ENCODE peak calls at places on chromosomes 11 and 22, in five cellular contexts. O is suprapubic skin, H is HCT116, L is thyroid gland, I is Panc1. G is an unnamed sample.

GRCh38 chr11:17476317-17477083 is at the start of gene ABCC8:
- DNase-seq in O (no peak), H (no peak), L (peak), I (no peak), G (no peak)

GRCh38 chr22:42376721-42377177 is 55.5 kb downstream of the NFAM1 start:
- DNase-seq in O (peak), H (no peak), L (peak), I (no peak), G (no peak)

GRCh38 chr11:104858882-104859735 is 39.2 kb downstream of the CASP12 start:
- DNase-seq in O (no peak), H (no peak), L (no peak), I (no peak), G (no peak)

GRCh38 chr11:63813563-63814382 is 517 bp downstream of the SPINDOC start:
- DNase-seq in O (no peak), H (no peak), L (peak), I (no peak), G (no peak)

GRCh38 chr11:102599642-102600261 is 25.4 kb downstream of the MMP20 start:
- DNase-seq in O (no peak), H (peak), L (no peak), I (peak), G (peak)

GRCh38 chr11:33532257-33532656 is 168.4 kb downstream of the C11orf91 start:
- DNase-seq in O (no peak), H (no peak), L (no peak), I (no peak), G (no peak)

GRCh38 chr22:44247923-44248892 is 64.5 kb downstream of the SHISAL1 start:
- DNase-seq in O (no peak), H (no peak), L (no peak), I (no peak), G (no peak)

GRCh38 chr11:27839226-27839913 is 139.1 kb upstream of the BDNF start:
- DNase-seq in O (no peak), H (no peak), L (no peak), I (no peak), G (peak)

GRCh38 chr22:49305966-49306631 is 521.6 kb downstream of the BRD1 start:
- DNase-seq in O (peak), H (no peak), L (no peak), I (no peak), G (no peak)

GRCh38 chr11:57571631-57572030 is 4.2 kb upstream of the UBE2L6 start:
- DNase-seq in O (no peak), H (no peak), L (no peak), I (no peak), G (no peak)

GRCh38 chr11:63556404-63556803 is 6.8 kb downstream of the PLAAT2 start:
- DNase-seq in O (no peak), H (no peak), L (no peak), I (no peak), G (no peak)

GRCh38 chr22:36136988-36137387 is 23.6 kb downstream of the APOL3 start:
- DNase-seq in O (no peak), H (no peak), L (no peak), I (no peak), G (no peak)

GRCh38 chr22:32255726-32256125 is 579 bp upstream of the SLC5A4 start:
- DNase-seq in O (no peak), H (no peak), L (no peak), I (no peak), G (no peak)

GRCh38 chr11:83051760-83052671 is 19.7 kb downstream of the RAB30 start:
- DNase-seq in O (no peak), H (no peak), L (peak), I (peak), G (peak)

GRCh38 chr22:45036154-45036553 is 26.3 kb upstream of the PHF21B start:
- DNase-seq in O (no peak), H (no peak), L (no peak), I (no peak), G (no peak)

GRCh38 chr11:825366-826231 is 2.1 kb upstream of the CRACR2B start:
- DNase-seq in O (no peak), H (no peak), L (no peak), I (no peak), G (no peak)

GRCh38 chr11:77687088-77687487 is 49.5 kb upstream of the CLNS1A start:
- DNase-seq in O (no peak), H (no peak), L (no peak), I (no peak), G (no peak)

GRCh38 chr11:89235121-89235520 is 57.4 kb downstream of the TYR start:
- DNase-seq in O (no peak), H (no peak), L (no peak), I (no peak), G (no peak)

GRCh38 chr22:48940266-48940987 is 887.2 kb downstream of the BRD1 start:
- DNase-seq in O (peak), H (no peak), L (no peak), I (no peak), G (no peak)

GRCh38 chr11:71998649-71999310 is at the start of gene IL18BP:
- DNase-seq in O (peak), H (no peak), L (no peak), I (no peak), G (no peak)

GRCh38 chr11:70630816-70631623 is 232.7 kb downstream of the CTTN start:
- DNase-seq in O (no peak), H (no peak), L (no peak), I (no peak), G (no peak)

GRCh38 chr22:29503811-29504372 is 23.9 kb downstream of the NEFH start:
- DNase-seq in O (no peak), H (no peak), L (peak), I (no peak), G (no peak)

GRCh38 chr11:27277843-27278242 is 85.2 kb downstream of the CCDC34 start:
- DNase-seq in O (no peak), H (no peak), L (no peak), I (no peak), G (no peak)

GRCh38 chr11:35798983-35799382 is 136.4 kb downstream of the TRIM44 start:
- DNase-seq in O (no peak), H (no peak), L (no peak), I (no peak), G (no peak)

GRCh38 chr11:32874144-32874543 is 18.5 kb upstream of the QSER1 start:
- DNase-seq in O (no peak), H (no peak), L (no peak), I (no peak), G (no peak)

GRCh38 chr11:125621995-125622394 is 3.0 kb upstream of the CHEK1 start:
- DNase-seq in O (no peak), H (no peak), L (no peak), I (no peak), G (peak)

GRCh38 chr11:96257972-96258951 is 84.7 kb downstream of the MAML2 start:
- DNase-seq in O (no peak), H (no peak), L (no peak), I (no peak), G (no peak)

GRCh38 chr11:36689442-36689841 is 91.4 kb upstream of the RAG2 start:
- DNase-seq in O (no peak), H (no peak), L (no peak), I (no peak), G (no peak)

GRCh38 chr22:42833104-42833503 is 24.0 kb downstream of the ARFGAP3 start:
- DNase-seq in O (no peak), H (no peak), L (no peak), I (no peak), G (no peak)

GRCh38 chr22:30969532-30970355 is 679 bp downstream of the TUG1 start:
- DNase-seq in O (no peak), H (no peak), L (peak), I (no peak), G (peak)

GRCh38 chr11:16195659-16196058 is 160.7 kb downstream of the SOX6 start:
- DNase-seq in O (no peak), H (no peak), L (no peak), I (no peak), G (no peak)

GRCh38 chr22:50271519-50271970 is 1.4 kb upstream of the MAPK11 start:
- DNase-seq in O (no peak), H (no peak), L (peak), I (no peak), G (peak)

GRCh38 chr11:99773646-99774045 is 752.9 kb downstream of the CNTN5 start:
- DNase-seq in O (no peak), H (no peak), L (peak), I (no peak), G (no peak)

GRCh38 chr11:91173701-91174100 is 950.9 kb upstream of the CHORDC1 start:
- DNase-seq in O (no peak), H (no peak), L (no peak), I (no peak), G (no peak)

GRCh38 chr11:73383249-73384126 is 7.3 kb downstream of the RELT start:
- DNase-seq in O (no peak), H (no peak), L (no peak), I (no peak), G (no peak)

GRCh38 chr11:13329670-13330401 is 52.2 kb downstream of the BMAL1 start:
- DNase-seq in O (no peak), H (no peak), L (peak), I (no peak), G (peak)

GRCh38 chr11:44659641-44660040 is 67.1 kb upstream of the TSPAN18 start:
- DNase-seq in O (no peak), H (no peak), L (no peak), I (no peak), G (no peak)

GRCh38 chr22:19406281-19406811 is 25.2 kb downstream of the HIRA start:
- DNase-seq in O (no peak), H (no peak), L (no peak), I (no peak), G (no peak)
- TF ChIP-seq CTCF in O (no peak), H (no peak), L (no peak), I (no peak), G (no peak)

GRCh38 chr11:65445604-65446445 is 23.2 kb downstream of the NEAT1 start:
- DNase-seq in O (peak), H (no peak), L (peak), I (no peak), G (no peak)
- H3K27ac ChIP-seq in O (peak), H (peak), L (peak), I (peak), G (peak)

GRCh38 chr11:41612415-41612814 is 153.0 kb upstream of the LRRC4C start:
- DNase-seq in O (no peak), H (no peak), L (no peak), I (no peak), G (no peak)
- TF ChIP-seq CTCF in O (peak), H (no peak), L (no peak), I (peak), G (no peak)

GRCh38 chr11:115623021-115623451 is 118.8 kb upstream of the CADM1 start:
- DNase-seq in O (peak), H (no peak), L (peak), I (peak), G (peak)
- H3K27ac ChIP-seq in O (no peak), H (no peak), L (no peak), I (no peak), G (peak)

DNA sequence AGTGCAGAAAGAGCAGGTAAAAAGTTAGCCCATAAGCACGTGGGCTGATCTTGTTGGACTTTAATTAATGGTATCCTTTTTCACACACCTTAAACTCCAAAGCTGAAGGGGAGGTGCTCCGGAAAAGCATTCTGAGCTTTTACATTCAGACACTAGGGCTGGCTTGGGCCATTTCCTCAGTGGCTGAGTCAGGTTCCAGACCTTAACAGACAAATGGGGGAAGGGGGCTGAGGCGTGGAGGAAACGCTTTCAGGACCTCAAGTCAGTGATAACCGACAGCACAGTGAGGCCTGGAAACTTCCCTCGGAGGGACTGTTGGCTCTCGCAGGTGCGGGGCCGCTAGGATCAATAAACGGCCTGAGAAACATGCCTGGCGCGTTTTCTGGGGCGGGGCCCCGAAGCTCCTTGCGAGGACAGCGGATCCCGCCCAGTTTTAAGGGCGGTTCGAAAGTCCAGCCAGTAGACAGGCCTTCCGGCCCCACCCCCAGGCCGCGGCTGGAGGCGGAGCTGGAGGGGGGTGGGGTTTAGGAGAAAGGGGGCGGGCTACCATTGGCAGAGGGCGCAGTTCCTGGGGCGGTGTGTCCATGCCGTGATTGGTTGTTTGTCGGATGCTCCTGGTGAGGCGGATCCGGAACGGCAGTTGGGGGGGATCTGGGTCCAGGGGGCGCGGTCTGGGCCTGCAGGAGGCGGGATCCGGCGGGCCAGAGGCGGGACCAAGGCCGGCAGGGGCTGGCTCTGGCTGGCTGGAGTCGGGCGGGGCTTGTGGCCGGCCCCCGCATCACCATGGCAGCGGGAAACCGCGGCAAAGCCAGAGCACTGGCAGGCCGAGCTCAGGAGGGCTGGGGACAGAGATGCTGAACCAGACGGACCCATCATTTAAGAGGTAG is 8.0 kb downstream of the C11orf52 start:
- DNase-seq in O (peak), H (peak), L (peak), I (peak), G (peak)
- TF ChIP-seq CTCF in O (no peak), H (no peak), L (no peak), I (no peak), G (no peak)

GRCh38 chr11:20060647-20061205 is 99.5 kb downstream of the DBX1 start:
- DNase-seq in O (no peak), H (no peak), L (no peak), I (no peak), G (no peak)
- H3K27ac ChIP-seq in O (no peak), H (no peak), L (no peak), I (no peak), G (no peak)

GRCh38 chr11:86511086-86511551 is 136.4 kb downstream of the CCDC81 start:
- DNase-seq in O (no peak), H (no peak), L (no peak), I (no peak), G (peak)
- TF ChIP-seq CTCF in O (no peak), H (no peak), L (no peak), I (no peak), G (no peak)

GRCh38 chr11:75737314-75737713 is 19.7 kb downstream of the MOGAT2 start:
- DNase-seq in O (no peak), H (no peak), L (no peak), I (no peak), G (no peak)

GRCh38 chr11:75735181-75735845 is 17.7 kb downstream of the MOGAT2 start:
- DNase-seq in O (no peak), H (no peak), L (no peak), I (no peak), G (no peak)

GRCh38 chr11:75733346-75734107 is 15.9 kb downstream of the MOGAT2 start:
- DNase-seq in O (no peak), H (no peak), L (peak), I (no peak), G (no peak)

GRCh38 chr11:75731095-75731494 is 13.5 kb downstream of the MOGAT2 start:
- DNase-seq in O (no peak), H (no peak), L (no peak), I (no peak), G (no peak)

DNA sequence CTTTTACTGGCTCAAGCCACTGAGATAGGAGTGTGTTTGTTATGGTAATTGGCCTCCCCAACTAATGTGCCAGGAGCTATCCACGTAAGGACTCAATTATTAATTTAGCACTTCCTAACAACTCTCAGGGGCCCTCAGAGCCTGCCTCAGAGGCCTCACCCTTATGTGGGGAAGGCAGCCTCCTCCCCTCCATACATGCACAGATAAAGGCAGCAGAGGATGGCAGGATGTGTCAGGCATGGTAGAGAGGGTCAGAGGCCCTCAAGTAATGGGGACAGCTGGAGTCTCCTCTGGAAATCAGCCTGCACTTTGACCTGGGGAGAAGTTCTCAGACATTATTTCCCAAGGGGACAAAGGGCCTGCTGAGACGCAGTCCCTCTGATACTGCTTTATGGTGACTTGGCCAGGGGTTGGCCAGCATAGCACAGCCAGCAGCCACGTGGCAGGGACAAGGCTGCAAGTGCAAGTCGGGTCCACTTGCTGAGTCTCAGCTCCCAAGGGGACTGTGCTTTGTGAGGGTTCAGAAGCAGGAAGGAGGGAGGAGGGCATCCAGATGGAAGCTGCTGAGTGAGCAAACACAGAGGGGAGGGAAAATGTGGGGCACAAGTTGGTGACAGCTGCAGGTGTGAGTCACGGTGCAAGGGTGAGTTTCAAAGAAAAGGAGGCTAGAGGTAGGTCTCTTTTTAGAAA is 17.0 kb downstream of the MOGAT2 start:
- DNase-seq in O (no peak), H (no peak), L (no peak), I (no peak), G (no peak)
- H3K27ac ChIP-seq in O (no peak), H (no peak), L (no peak), I (no peak), G (no peak)

GRCh38 chr11:121561240-121561639 is 108.5 kb upstream of the SORL1-AS1 start:
- DNase-seq in O (no peak), H (no peak), L (no peak), I (no peak), G (no peak)

GRCh38 chr11:121559812-121560211 is 107.0 kb upstream of the SORL1-AS1 start:
- DNase-seq in O (no peak), H (no peak), L (no peak), I (no peak), G (no peak)

GRCh38 chr11:121561716-121562115 is 108.9 kb upstream of the SORL1-AS1 start:
- DNase-seq in O (no peak), H (no peak), L (no peak), I (no peak), G (no peak)

GRCh38 chr11:121563003-121563402 is 110.2 kb upstream of the SORL1-AS1 start:
- DNase-seq in O (no peak), H (no peak), L (no peak), I (no peak), G (no peak)

DNA sequence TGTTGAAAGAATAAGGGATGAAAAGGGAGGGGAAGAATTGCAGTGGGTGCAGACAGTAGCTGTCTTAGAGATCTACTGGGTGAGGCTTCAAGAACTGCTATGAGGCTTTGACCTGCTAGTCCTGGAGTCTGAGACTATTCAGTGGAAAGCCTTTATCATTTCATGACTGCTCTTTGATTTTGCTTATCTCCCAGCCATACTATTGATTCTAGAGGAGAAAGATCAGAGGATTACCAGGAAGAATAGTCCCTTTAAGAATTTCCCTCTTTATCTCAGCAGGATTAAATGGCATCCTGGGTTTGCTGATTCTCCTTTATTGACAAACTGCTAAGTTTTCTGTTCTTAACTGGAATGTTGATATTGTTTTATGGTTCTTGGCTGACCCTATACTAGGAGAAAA is 107.5 kb upstream of the SORL1-AS1 start:
- DNase-seq in O (no peak), H (no peak), L (no peak), I (no peak), G (no peak)
- TF ChIP-seq CTCF in O (no peak), H (no peak), L (no peak), I (no peak), G (no peak)

G was measured in RWPE1.